ENCODE peak calls at places on chromosomes 6 and 20, in ten cellular contexts. One of them, this sample, is unnamed.

GRCh38 chr20:51195419-51195901 is 172.6 kb upstream of the KCNG1 start:
- ATAC-seq in activated naive CD8-positive, alpha-beta T cell treated with anti-CD3 and anti-CD28 coated beads, Interleukin-2, amount 10 ng/mL, durations not matched to agents 7 days and 5 days: no peak
- ATAC-seq in CD4-positive, alpha-beta T cell: no peak
- ATAC-seq in heart right ventricle: no peak
- ATAC-seq in gastroesophageal sphincter: no peak
- ATAC-seq in naive thymus-derived CD4-positive, alpha-beta T cell: no peak
- ATAC-seq in esophagus mucosa: peak; percentile 91
- ATAC-seq in K562: peak; percentile 83
- ATAC-seq in activated CD8-positive, alpha-beta T cell treated with anti-CD3 and anti-CD28 coated beads for 36 hours: no peak
- ATAC-seq in right cardiac atrium: no peak
- ATAC-seq in this sample: peak; percentile 66

GRCh38 chr6:43334466-43335095 is 26.0 kb upstream of the CRIP3 start:
- ATAC-seq in naive thymus-derived CD4-positive, alpha-beta T cell: no peak
- ATAC-seq in gastroesophageal sphincter: peak; percentile 68
- ATAC-seq in activated CD8-positive, alpha-beta T cell treated with anti-CD3 and anti-CD28 coated beads for 36 hours: no peak
- ATAC-seq in K562: peak; percentile 96
- ATAC-seq in esophagus mucosa: peak; percentile 41
- ATAC-seq in right cardiac atrium: peak; percentile 68
- ATAC-seq in activated naive CD8-positive, alpha-beta T cell treated with anti-CD3 and anti-CD28 coated beads, Interleukin-2, amount 10 ng/mL, durations not matched to agents 7 days and 5 days: no peak
- ATAC-seq in heart right ventricle: peak; percentile 73
- ATAC-seq in CD4-positive, alpha-beta T cell: no peak
- ATAC-seq in this sample: no peak

GRCh38 chr20:3072530-3073250 is 1.3 kb downstream of the OXT start:
- ATAC-seq in CD4-positive, alpha-beta T cell: no peak
- ATAC-seq in heart right ventricle: peak; percentile 16
- ATAC-seq in gastroesophageal sphincter: no peak
- ATAC-seq in esophagus mucosa: no peak
- ATAC-seq in naive thymus-derived CD4-positive, alpha-beta T cell: no peak
- ATAC-seq in right cardiac atrium: no peak
- ATAC-seq in activated naive CD8-positive, alpha-beta T cell treated with anti-CD3 and anti-CD28 coated beads, Interleukin-2, amount 10 ng/mL, durations not matched to agents 7 days and 5 days: no peak
- ATAC-seq in activated CD8-positive, alpha-beta T cell treated with anti-CD3 and anti-CD28 coated beads for 36 hours: no peak
- ATAC-seq in K562: no peak
- ATAC-seq in this sample: no peak

GRCh38 chr6:14922306-14922705 is 323.6 kb upstream of the JARID2 start:
- ATAC-seq in heart right ventricle: peak; percentile 25
- ATAC-seq in naive thymus-derived CD4-positive, alpha-beta T cell: peak; percentile 75
- ATAC-seq in right cardiac atrium: peak; percentile 29
- ATAC-seq in activated naive CD8-positive, alpha-beta T cell treated with anti-CD3 and anti-CD28 coated beads, Interleukin-2, amount 10 ng/mL, durations not matched to agents 7 days and 5 days: no peak
- ATAC-seq in K562: no peak
- ATAC-seq in esophagus mucosa: peak; percentile 10
- ATAC-seq in CD4-positive, alpha-beta T cell: no peak
- ATAC-seq in gastroesophageal sphincter: peak; percentile 20
- ATAC-seq in activated CD8-positive, alpha-beta T cell treated with anti-CD3 and anti-CD28 coated beads for 36 hours: no peak
- ATAC-seq in this sample: no peak

GRCh38 chr6:150633466-150633795 is 33.7 kb downstream of the PLEKHG1 start:
- ATAC-seq in activated CD8-positive, alpha-beta T cell treated with anti-CD3 and anti-CD28 coated beads for 36 hours: peak; percentile 26
- ATAC-seq in activated naive CD8-positive, alpha-beta T cell treated with anti-CD3 and anti-CD28 coated beads, Interleukin-2, amount 10 ng/mL, durations not matched to agents 7 days and 5 days: no peak
- ATAC-seq in gastroesophageal sphincter: no peak
- ATAC-seq in K562: no peak
- ATAC-seq in heart right ventricle: no peak
- ATAC-seq in right cardiac atrium: no peak
- ATAC-seq in naive thymus-derived CD4-positive, alpha-beta T cell: no peak
- ATAC-seq in CD4-positive, alpha-beta T cell: no peak
- ATAC-seq in esophagus mucosa: peak; percentile 9
- ATAC-seq in this sample: peak; percentile 47

GRCh38 chr20:63617092-63617875 is 9.6 kb downstream of the GMEB2 start:
- ATAC-seq in naive thymus-derived CD4-positive, alpha-beta T cell: no peak
- ATAC-seq in right cardiac atrium: no peak
- ATAC-seq in CD4-positive, alpha-beta T cell: no peak
- ATAC-seq in esophagus mucosa: peak; percentile 22
- ATAC-seq in K562: no peak
- ATAC-seq in activated CD8-positive, alpha-beta T cell treated with anti-CD3 and anti-CD28 coated beads for 36 hours: no peak
- ATAC-seq in activated naive CD8-positive, alpha-beta T cell treated with anti-CD3 and anti-CD28 coated beads, Interleukin-2, amount 10 ng/mL, durations not matched to agents 7 days and 5 days: no peak
- ATAC-seq in gastroesophageal sphincter: no peak
- ATAC-seq in heart right ventricle: peak; percentile 28
- ATAC-seq in this sample: no peak

GRCh38 chr6:134145786-134146185 is 93.4 kb upstream of the SLC2A12 start:
- ATAC-seq in right cardiac atrium: peak; percentile 40
- ATAC-seq in naive thymus-derived CD4-positive, alpha-beta T cell: no peak
- ATAC-seq in activated naive CD8-positive, alpha-beta T cell treated with anti-CD3 and anti-CD28 coated beads, Interleukin-2, amount 10 ng/mL, durations not matched to agents 7 days and 5 days: no peak
- ATAC-seq in K562: peak; percentile 80
- ATAC-seq in activated CD8-positive, alpha-beta T cell treated with anti-CD3 and anti-CD28 coated beads for 36 hours: no peak
- ATAC-seq in CD4-positive, alpha-beta T cell: no peak
- ATAC-seq in gastroesophageal sphincter: no peak
- ATAC-seq in esophagus mucosa: no peak
- ATAC-seq in heart right ventricle: no peak
- ATAC-seq in this sample: no peak

GRCh38 chr6:79946773-79947190 is 571 bp downstream of the ELOVL4 start:
- ATAC-seq in activated naive CD8-positive, alpha-beta T cell treated with anti-CD3 and anti-CD28 coated beads, Interleukin-2, amount 10 ng/mL, durations not matched to agents 7 days and 5 days: peak; percentile 15
- ATAC-seq in K562: no peak
- ATAC-seq in naive thymus-derived CD4-positive, alpha-beta T cell: peak; percentile 29
- ATAC-seq in heart right ventricle: peak; percentile 32
- ATAC-seq in right cardiac atrium: peak; percentile 23
- ATAC-seq in esophagus mucosa: peak; percentile 44
- ATAC-seq in activated CD8-positive, alpha-beta T cell treated with anti-CD3 and anti-CD28 coated beads for 36 hours: peak; percentile 21
- ATAC-seq in CD4-positive, alpha-beta T cell: peak; percentile 35
- ATAC-seq in gastroesophageal sphincter: peak; percentile 44
- ATAC-seq in this sample: peak; percentile 27

GRCh38 chr6:130846507-130846906 is 19.3 kb downstream of the SMLR1 start:
- ATAC-seq in heart right ventricle: no peak
- ATAC-seq in activated CD8-positive, alpha-beta T cell treated with anti-CD3 and anti-CD28 coated beads for 36 hours: no peak
- ATAC-seq in activated naive CD8-positive, alpha-beta T cell treated with anti-CD3 and anti-CD28 coated beads, Interleukin-2, amount 10 ng/mL, durations not matched to agents 7 days and 5 days: no peak
- ATAC-seq in naive thymus-derived CD4-positive, alpha-beta T cell: no peak
- ATAC-seq in gastroesophageal sphincter: no peak
- ATAC-seq in CD4-positive, alpha-beta T cell: no peak
- ATAC-seq in K562: no peak
- ATAC-seq in right cardiac atrium: no peak
- ATAC-seq in esophagus mucosa: no peak
- ATAC-seq in this sample: no peak

GRCh38 chr6:37784585-37784967 is 35.0 kb upstream of the ZFAND3 start:
- ATAC-seq in gastroesophageal sphincter: no peak
- ATAC-seq in esophagus mucosa: no peak
- ATAC-seq in activated CD8-positive, alpha-beta T cell treated with anti-CD3 and anti-CD28 coated beads for 36 hours: no peak
- ATAC-seq in activated naive CD8-positive, alpha-beta T cell treated with anti-CD3 and anti-CD28 coated beads, Interleukin-2, amount 10 ng/mL, durations not matched to agents 7 days and 5 days: no peak
- ATAC-seq in right cardiac atrium: peak; percentile 27
- ATAC-seq in CD4-positive, alpha-beta T cell: no peak
- ATAC-seq in heart right ventricle: peak; percentile 13
- ATAC-seq in K562: no peak
- ATAC-seq in naive thymus-derived CD4-positive, alpha-beta T cell: no peak
- ATAC-seq in this sample: no peak

This sample was measured in activated T-helper 17 cell treated with anti-CD3 and anti-CD28 coated beads, Interleukin-2, amount 50 U/mL, for 72 hours.